ENCODE peak calls at places on chromosome 13, in eight cellular contexts. Q is MM.1S, I is H1, Y is neuronal stem cell, X is GM23248, S is neural progenitor cell, P is mesenchymal stem cell, M is SK-N-SH. H is an unnamed sample. For H3K36me3, the result is how much of the 10 kb centered on the place peaks cover.

GRCh38 chr13:101231751-101232428 is 184.4 kb downstream of the NALCN start:
- DNase-seq in M (no peak), Y (no peak), P (no peak), Q (peak), S (no peak), I (no peak), X (peak), H (no peak)

GRCh38 chr13:94813920-94814500 is 101.7 kb upstream of the SOX21 start:
- DNase-seq in M (no peak), Y (no peak), S (peak), X (no peak), Q (peak), P (no peak), I (no peak), H (no peak)

GRCh38 chr13:41188584-41188983 is 5.8 kb downstream of the KBTBD7 start:
- DNase-seq in Q (no peak), X (peak), M (no peak), I (no peak), Y (no peak), S (no peak), P (peak), H (no peak)

GRCh38 chr13:100269837-100270236 is 180.9 kb downstream of the PCCA start:
- DNase-seq in S (no peak), M (no peak), P (peak), Y (no peak), Q (no peak), I (no peak), X (peak), H (no peak)

GRCh38 chr13:37681295-37682032 is 82.9 kb upstream of the POSTN start:
- DNase-seq in M (no peak), Q (no peak), X (peak), S (no peak), P (peak), Y (no peak), I (no peak), H (no peak)

GRCh38 chr13:50127017-50127725 is 111.9 kb downstream of the KCNRG start:
- DNase-seq in S (peak), Y (peak), X (peak), P (peak), M (no peak), Q (no peak), I (peak), H (no peak)

GRCh38 chr13:49124693-49125304 is 95.3 kb upstream of the MLNR start:
- DNase-seq in I (no peak), S (no peak), P (no peak), X (no peak), Q (no peak), M (no peak), Y (no peak), H (no peak)

GRCh38 chr13:113742000-113742441 is 17.0 kb upstream of the TMEM255B start:
- DNase-seq in Y (no peak), Q (peak), P (peak), S (peak), I (no peak), X (peak), M (peak), H (peak)

GRCh38 chr13:100234524-100235136 is 145.7 kb downstream of the PCCA start:
- DNase-seq in I (no peak), P (peak), Q (no peak), S (no peak), Y (no peak), M (no peak), X (peak), H (no peak)

GRCh38 chr13:46961719-46962118 is 64.9 kb upstream of the HTR2A start:
- DNase-seq in I (no peak), X (peak), Q (peak), Y (no peak), M (no peak), S (no peak), P (peak), H (no peak)

GRCh38 chr13:110716235-110716505 is 2.7 kb downstream of the ING1 start:
- DNase-seq in M (no peak), Q (peak), Y (no peak), X (peak), P (peak), S (peak), I (no peak), H (no peak)
- H3K9ac ChIP-seq in M (peak), Q (peak), Y (peak), X (peak), P (peak), S (peak), I (peak), H (peak)

GRCh38 chr13:60000081-60000480 is 163.6 kb downstream of the DIAPH3 start:
- DNase-seq in X (no peak), Q (no peak), S (no peak), I (no peak), M (no peak), P (peak), Y (no peak), H (no peak)
- H3K36me3 ChIP-seq in X (under half), Q (under half), S (under half), I (under half), M (under half), P (under half), Y (under half), H (under half)

GRCh38 chr13:21458457-21458815 is 667 bp downstream of the ZDHHC20 start:
- DNase-seq in Y (no peak), X (peak), P (no peak), Q (peak), M (peak), S (peak), I (peak), H (no peak)
- H3K9ac ChIP-seq in Y (peak), X (peak), P (peak), Q (peak), M (peak), S (peak), I (peak), H (peak)

GRCh38 chr13:110661256-110661655 is 44.7 kb downstream of the CARS2 start:
- DNase-seq in Q (no peak), M (no peak), X (no peak), P (no peak), Y (no peak), S (no peak), I (no peak), H (no peak)
- H3K36me3 ChIP-seq in Q (under half), M (half or more), X (under half), P (under half), Y (under half), S (under half), I (under half), H (under half)